ENCODE peak calls at places on chromosomes 6 and 20, in four cellular contexts. W is iPS-NIHi11, Q is tibial artery, N is A549. U is an unnamed sample.
A peak's percentile ranks its signal among the peaks of the same experiment; 100 is the strongest.

GRCh38 chr20:52103469-52103910 is 88.1 kb downstream of the ZFP64 start:
- DNase-seq in N (no peak), W (peak; percentile 51), Q (no peak), U (no peak)

GRCh38 chr6:2545351-2545750 is 205.4 kb downstream of the MYLK4 start:
- DNase-seq in Q (no peak), N (no peak), W (no peak), U (no peak)

GRCh38 chr6:40877362-40877761 is 161.7 kb downstream of the UNC5CL start:
- DNase-seq in W (no peak), Q (no peak), N (no peak), U (no peak)

GRCh38 chr20:2521369-2522305 is 12.9 kb upstream of the ZNF343 start:
- DNase-seq in N (peak; percentile 61), Q (no peak), W (peak; percentile 49), U (peak; percentile 79)

GRCh38 chr6:105069821-105070445 is 109.9 kb downstream of the POPDC3 start:
- DNase-seq in Q (no peak), N (no peak), W (no peak), U (no peak)

GRCh38 chr20:1381753-1382591 is 10.9 kb downstream of the FKBP1A start:
- DNase-seq in N (no peak), Q (no peak), W (no peak), U (no peak)

GRCh38 chr6:115570326-115570725 is 490.4 kb downstream of the FRK start:
- DNase-seq in Q (no peak), N (no peak), W (no peak), U (no peak)

GRCh38 chr6:117265425-117266266 is at the start of gene VGLL2:
- DNase-seq in W (peak; percentile 79), Q (no peak), N (no peak), U (peak; percentile 62)

GRCh38 chr6:17622144-17622543 is 22.0 kb downstream of the FAM8A1 start:
- DNase-seq in Q (no peak), W (no peak), N (no peak), U (no peak)

GRCh38 chr6:170142559-170142958 is 148.3 kb downstream of the DLL1 start:
- DNase-seq in Q (peak; percentile 1), W (no peak), N (no peak), U (peak; percentile 63)

GRCh38 chr6:41589636-41590622 is 43.7 kb downstream of the FOXP4 start:
- DNase-seq in N (no peak), Q (no peak), W (no peak), U (no peak)

GRCh38 chr6:70221025-70221714 is 81.7 kb downstream of the COL9A1 start:
- DNase-seq in Q (no peak), W (peak; percentile 58), N (peak; percentile 12), U (no peak)

GRCh38 chr6:44671333-44671732 is 283.8 kb downstream of the CDC5L start:
- DNase-seq in N (no peak), W (no peak), Q (no peak), U (no peak)

GRCh38 chr6:43771210-43771857 is 1.3 kb downstream of the VEGFA start:
- DNase-seq in W (peak; percentile 55), N (peak; percentile 49), Q (peak; percentile 71), U (peak; percentile 82)

GRCh38 chr6:15793288-15793687 is 130.5 kb upstream of the DTNBP1 start:
- DNase-seq in Q (no peak), N (no peak), W (no peak), U (no peak)

GRCh38 chr20:63830821-63831593 is at the start of gene ZBTB46:
- DNase-seq in N (no peak), Q (no peak), W (peak; percentile 97), U (no peak)

GRCh38 chr6:134315974-134316391 is 1.9 kb downstream of the SGK1 start:
- DNase-seq in N (no peak), Q (no peak), W (no peak), U (no peak)

GRCh38 chr6:163983601-163984445 is 569.3 kb downstream of the QKI start:
- DNase-seq in W (no peak), N (no peak), Q (no peak), U (no peak)

GRCh38 chr6:72820906-72821305 is 199.0 kb downstream of the KCNQ5 start:
- DNase-seq in W (no peak), N (no peak), Q (no peak), U (no peak)

GRCh38 chr6:14635195-14635594 is 517.6 kb downstream of the CD83 start:
- DNase-seq in W (no peak), N (no peak), Q (no peak), U (no peak)

U was measured in suprapubic skin.